ENCODE peak calls at places on chromosomes 11 and 22, in ten cellular contexts. S is MM.1S, N is kidney, U is body of pancreas, Z is GM13977, W is PC-3, T is neural crest cell, E is esophagus muscularis mucosa, O is AG04450, K is pancreas. J is an unnamed sample.

GRCh38 chr22:32649515-32650200 is 151.8 kb upstream of the TIMP3 start:
- DNase-seq in S (no peak), N (no peak), U (no peak), Z (no peak), W (no peak), T (no peak), E (no peak), O (no peak), K (no peak), J (peak)

GRCh38 chr11:79922641-79923040 is 481.8 kb upstream of the TENM4 start:
- DNase-seq in S (no peak), N (no peak), U (no peak), Z (no peak), W (no peak), T (no peak), E (no peak), O (no peak), K (no peak), J (no peak)

GRCh38 chr22:30325724-30326703 is 727 bp downstream of the TBC1D10A start:
- DNase-seq in S (no peak), N (peak), U (peak), Z (peak), W (no peak), T (no peak), E (no peak), O (no peak), K (no peak), J (no peak)

GRCh38 chr11:32852142-32852541 is 22.4 kb downstream of the PRRG4 start:
- DNase-seq in S (no peak), N (no peak), U (no peak), Z (no peak), W (peak), T (no peak), E (peak), O (no peak), K (no peak), J (no peak)

GRCh38 chr11:65425105-65425970 is 2.7 kb downstream of the NEAT1 start:
- DNase-seq in S (peak), N (peak), U (peak), Z (no peak), W (peak), T (no peak), E (no peak), O (no peak), K (no peak), J (no peak)

GRCh38 chr22:37230673-37231405 is 13.2 kb downstream of the RAC2 start:
- DNase-seq in S (peak), N (no peak), U (peak), Z (peak), W (no peak), T (no peak), E (no peak), O (no peak), K (no peak), J (peak)

GRCh38 chr11:68976095-68976494 is 4.7 kb downstream of the MRGPRD start:
- DNase-seq in S (no peak), N (peak), U (no peak), Z (no peak), W (no peak), T (no peak), E (no peak), O (no peak), K (no peak), J (no peak)

GRCh38 chr22:38018938-38019827 is 34.8 kb upstream of the SOX10 start:
- DNase-seq in S (no peak), N (no peak), U (no peak), Z (no peak), W (no peak), T (no peak), E (no peak), O (no peak), K (peak), J (no peak)

GRCh38 chr11:27008811-27009535 is 15.1 kb downstream of the FIBIN start:
- DNase-seq in S (no peak), N (no peak), U (no peak), Z (no peak), W (no peak), T (no peak), E (no peak), O (no peak), K (no peak), J (no peak)

GRCh38 chr11:117187007-117187406 is 8.5 kb downstream of the SIDT2 start:
- DNase-seq in S (no peak), N (peak), U (peak), Z (peak), W (no peak), T (no peak), E (no peak), O (no peak), K (no peak), J (no peak)

GRCh38 chr11:108846009-108846408 is 181.1 kb downstream of the DDX10 start:
- DNase-seq in S (no peak), N (no peak), U (no peak), Z (no peak), W (no peak), T (no peak), E (no peak), O (no peak), K (no peak), J (no peak)

GRCh38 chr11:67492069-67492727 is 9.4 kb downstream of the AIP start:
- DNase-seq in S (no peak), N (peak), U (no peak), Z (no peak), W (no peak), T (no peak), E (no peak), O (no peak), K (peak), J (no peak)

GRCh38 chr11:92827132-92827531 is 142.3 kb upstream of the MTNR1B start:
- DNase-seq in S (no peak), N (no peak), U (no peak), Z (no peak), W (no peak), T (no peak), E (no peak), O (no peak), K (no peak), J (no peak)

GRCh38 chr22:50236731-50237409 is 8.0 kb downstream of the TUBGCP6 start:
- DNase-seq in S (peak), N (peak), U (no peak), Z (no peak), W (peak), T (no peak), E (no peak), O (no peak), K (peak), J (no peak)

GRCh38 chr11:43737194-43737575 is 56.6 kb downstream of the HSD17B12 start:
- DNase-seq in S (no peak), N (no peak), U (no peak), Z (no peak), W (no peak), T (no peak), E (no peak), O (no peak), K (no peak), J (no peak)

GRCh38 chr22:26579331-26579886 is 10.5 kb downstream of the TPST2 start:
- DNase-seq in S (peak), N (no peak), U (no peak), Z (peak), W (no peak), T (no peak), E (no peak), O (no peak), K (no peak), J (peak)

GRCh38 chr11:12841946-12842630 is 167.0 kb upstream of the RASSF10 start:
- DNase-seq in S (no peak), N (no peak), U (peak), Z (no peak), W (peak), T (no peak), E (no peak), O (no peak), K (no peak), J (no peak)

GRCh38 chr22:43885319-43885671 is 6.5 kb downstream of the PNPLA5 start:
- DNase-seq in S (no peak), N (no peak), U (no peak), Z (no peak), W (no peak), T (no peak), E (no peak), O (no peak), K (no peak), J (no peak)
- TF ChIP-seq CTCF in S (no peak), N (no peak), U (peak), Z (no peak), W (no peak), T (no peak), E (no peak), O (no peak), K (no peak), J (peak)

GRCh38 chr22:44214764-44215163 is 34.0 kb downstream of the PARVG start:
- DNase-seq in S (no peak), N (no peak), U (no peak), Z (no peak), W (no peak), T (no peak), E (peak), O (no peak), K (no peak), J (no peak)

GRCh38 chr22:44214187-44214586 is 33.5 kb downstream of the PARVG start:
- DNase-seq in S (no peak), N (no peak), U (no peak), Z (no peak), W (no peak), T (no peak), E (no peak), O (no peak), K (no peak), J (no peak)

GRCh38 chr22:44211946-44212930 is 31.5 kb downstream of the PARVG start:
- DNase-seq in S (no peak), N (no peak), U (no peak), Z (no peak), W (no peak), T (no peak), E (no peak), O (no peak), K (no peak), J (no peak)

GRCh38 chr22:44212936-44213335 is 32.2 kb downstream of the PARVG start:
- DNase-seq in S (no peak), N (no peak), U (no peak), Z (no peak), W (no peak), T (no peak), E (no peak), O (no peak), K (no peak), J (no peak)

DNA sequence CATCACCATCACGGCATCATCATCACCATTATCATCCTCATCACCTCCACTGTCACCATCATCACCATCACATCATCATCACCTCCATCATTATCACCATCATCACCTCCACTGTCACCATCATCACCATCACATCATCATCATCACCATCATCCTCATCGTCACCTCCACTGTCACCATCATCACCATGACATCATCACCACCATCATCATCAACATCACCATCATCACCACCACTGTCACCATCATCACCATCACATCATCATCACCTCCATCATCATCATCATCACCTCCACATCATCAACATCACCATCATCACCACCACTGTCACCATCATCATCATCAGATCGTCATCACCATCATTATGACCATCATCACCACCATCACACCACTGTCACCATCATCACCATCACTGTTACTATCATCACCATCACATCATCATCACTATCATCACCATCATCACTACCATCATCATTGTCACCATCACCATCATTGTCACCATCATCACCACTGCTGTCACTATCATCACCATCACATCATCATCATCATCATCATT is 32.8 kb downstream of the PARVG start:
- DNase-seq in S (no peak), N (no peak), U (no peak), Z (no peak), W (no peak), T (no peak), E (no peak), O (no peak), K (no peak), J (no peak)
- TF ChIP-seq CTCF in S (no peak), N (no peak), U (no peak), Z (no peak), W (no peak), T (no peak), E (no peak), O (no peak), K (no peak), J (no peak)

GRCh38 chr11:6237271-6237670 is 1.6 kb upstream of the CNGA4 start:
- DNase-seq in S (no peak), N (no peak), U (no peak), Z (no peak), W (no peak), T (no peak), E (no peak), O (no peak), K (no peak), J (no peak)

GRCh38 chr11:6232899-6233298 is 1.5 kb downstream of the FHIP1B start:
- DNase-seq in S (no peak), N (no peak), U (no peak), Z (no peak), W (no peak), T (no peak), E (no peak), O (no peak), K (no peak), J (no peak)

GRCh38 chr11:6233984-6234313 is 487 bp downstream of the FHIP1B start:
- DNase-seq in S (peak), N (no peak), U (no peak), Z (no peak), W (no peak), T (no peak), E (no peak), O (no peak), K (no peak), J (no peak)

GRCh38 chr11:6237903-6238302 is 986 bp upstream of the CNGA4 start:
- DNase-seq in S (no peak), N (no peak), U (no peak), Z (no peak), W (no peak), T (no peak), E (no peak), O (no peak), K (no peak), J (no peak)

GRCh38 chr11:6234314-6235031 is at the start of gene FHIP1B:
- DNase-seq in S (peak), N (peak), U (peak), Z (peak), W (peak), T (peak), E (peak), O (peak), K (peak), J (peak)
- TF ChIP-seq CTCF in S (no peak), N (no peak), U (no peak), Z (no peak), W (no peak), T (no peak), E (no peak), O (no peak), K (no peak), J (no peak)

GRCh38 chr11:130338667-130339066 is 23.9 kb upstream of the ZBTB44 start:
- DNase-seq in S (no peak), N (no peak), U (no peak), Z (no peak), W (no peak), T (no peak), E (no peak), O (no peak), K (no peak), J (no peak)
- TF ChIP-seq CTCF in S (no peak), N (no peak), U (no peak), Z (no peak), W (no peak), T (no peak), E (no peak), O (no peak), K (no peak), J (no peak)

GRCh38 chr11:34565417-34566208 is 52.0 kb upstream of the ELF5 start:
- DNase-seq in S (peak), N (no peak), U (peak), Z (peak), W (peak), T (no peak), E (no peak), O (no peak), K (no peak), J (no peak)
- TF ChIP-seq CTCF in S (peak), N (no peak), U (no peak), Z (peak), W (peak), T (peak), E (no peak), O (peak), K (no peak), J (peak)